ENCODE peak calls at places on chromosomes 6 and 20, in five cellular contexts. I is colonic mucosa, V is uterus, L is HCT116, H is lower leg skin. K is an unnamed sample.

GRCh38 chr6:42407379-42407778 is 44.3 kb downstream of the TRERF1 start:
- DNase-seq in I (no peak), V (no peak), L (no peak), H (no peak), K (no peak)

GRCh38 chr6:154766288-154766687 is 33.1 kb downstream of the SCAF8 start:
- DNase-seq in I (no peak), V (no peak), L (no peak), H (no peak), K (no peak)

GRCh38 chr6:151485616-151486015 is 8.2 kb upstream of the CCDC170 start:
- DNase-seq in I (no peak), V (no peak), L (no peak), H (no peak), K (no peak)

GRCh38 chr20:14009206-14009605 is 13.9 kb downstream of the MACROD2 start:
- DNase-seq in I (no peak), V (no peak), L (no peak), H (no peak), K (no peak)

GRCh38 chr6:149366237-149366921 is 33.7 kb upstream of the SUMO4 start:
- DNase-seq in I (no peak), V (no peak), L (no peak), H (no peak), K (no peak)

GRCh38 chr6:111367393-111368088 is 115.5 kb downstream of the REV3L start:
- DNase-seq in I (no peak), V (no peak), L (no peak), H (no peak), K (no peak)

GRCh38 chr6:123042412-123042811 is 46.4 kb downstream of the CLVS2 start:
- DNase-seq in I (no peak), V (no peak), L (no peak), H (no peak), K (no peak)

GRCh38 chr6:149033454-149034241 is 283.9 kb upstream of the TAB2 start:
- DNase-seq in I (no peak), V (no peak), L (no peak), H (no peak), K (no peak)

GRCh38 chr20:845226-845868 is 11.8 kb downstream of the FAM110A start:
- DNase-seq in I (no peak), V (no peak), L (no peak), H (no peak), K (no peak)

GRCh38 chr6:109894181-109894580 is 83.9 kb upstream of the GPR6 start:
- DNase-seq in I (no peak), V (no peak), L (no peak), H (no peak), K (no peak)

GRCh38 chr6:166627875-166628849 is 1.1 kb upstream of the RPS6KA2 start:
- DNase-seq in I (peak), V (peak), L (no peak), H (peak), K (no peak)

GRCh38 chr6:27568226-27568889 is 95.5 kb upstream of the ZNF184 start:
- DNase-seq in I (no peak), V (no peak), L (no peak), H (no peak), K (no peak)

GRCh38 chr6:8157839-8158238 is 55.5 kb upstream of the EEF1E1 start:
- DNase-seq in I (peak), V (no peak), L (no peak), H (no peak), K (no peak)

GRCh38 chr6:30116724-30117123 is 3.8 kb upstream of the TRIM31 start:
- DNase-seq in I (no peak), V (no peak), L (no peak), H (no peak), K (no peak)
- TF ChIP-seq CTCF in I (no peak), V (no peak), L (no peak), H (no peak), K (no peak)

GRCh38 chr6:41023114-41023513 is 15.9 kb downstream of the UNC5CL start:
- DNase-seq in I (no peak), V (no peak), L (no peak), H (no peak), K (no peak)

GRCh38 chr6:41017663-41018062 is 21.4 kb downstream of the UNC5CL start:
- DNase-seq in I (no peak), V (no peak), L (no peak), H (no peak), K (no peak)

GRCh38 chr6:41025966-41026365 is 13.1 kb downstream of the UNC5CL start:
- DNase-seq in I (no peak), V (no peak), L (no peak), H (no peak), K (no peak)

GRCh38 chr6:41022294-41022693 is 16.7 kb downstream of the UNC5CL start:
- DNase-seq in I (no peak), V (no peak), L (no peak), H (no peak), K (no peak)

DNA sequence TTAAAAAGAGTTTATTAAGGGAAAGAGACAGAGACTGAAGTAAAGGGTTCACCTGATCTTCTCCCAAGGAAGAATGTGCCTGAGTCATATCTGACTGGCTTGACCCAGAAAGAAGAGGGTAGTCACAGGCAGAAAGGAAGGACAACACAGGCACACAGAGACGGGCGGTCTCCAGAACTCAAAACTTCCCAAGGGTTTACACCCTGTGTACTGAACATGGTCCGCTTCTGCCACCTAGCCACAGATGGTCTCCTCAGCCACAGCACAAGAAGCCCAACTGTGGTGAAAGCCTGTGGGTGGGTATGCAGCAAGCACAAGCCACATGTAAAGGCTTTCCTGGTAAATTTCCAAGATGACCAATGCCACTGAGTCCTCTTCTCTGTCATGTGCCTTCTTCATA is 17.2 kb downstream of the UNC5CL start:
- DNase-seq in I (no peak), V (no peak), L (no peak), H (no peak), K (no peak)
- TF ChIP-seq CTCF in I (no peak), V (no peak), L (peak), H (no peak), K (peak)

GRCh38 chr20:45548410-45548809 is 1.2 kb upstream of the EPPIN start:
- DNase-seq in I (no peak), V (no peak), L (no peak), H (no peak), K (no peak)

GRCh38 chr20:45545351-45545750 is 1.9 kb downstream of the EPPIN start:
- DNase-seq in I (no peak), V (no peak), L (no peak), H (no peak), K (no peak)

GRCh38 chr20:45547206-45547770 is at the start of gene EPPIN:
- DNase-seq in I (no peak), V (no peak), L (no peak), H (no peak), K (no peak)

GRCh38 chr20:45550765-45551164 is 3.6 kb upstream of the EPPIN start:
- DNase-seq in I (no peak), V (no peak), L (no peak), H (no peak), K (no peak)

GRCh38 chr20:45545754-45546453 is 1.3 kb downstream of the EPPIN start:
- DNase-seq in I (no peak), V (no peak), L (peak), H (no peak), K (no peak)
- TF ChIP-seq CTCF in I (no peak), V (no peak), L (peak), H (no peak), K (peak)

GRCh38 chr20:25299801-25300200 is 51.9 kb downstream of the PYGB start:
- DNase-seq in I (no peak), V (no peak), L (no peak), H (no peak), K (no peak)
- TF ChIP-seq CTCF in I (no peak), V (no peak), L (no peak), H (no peak), K (no peak)

DNA sequence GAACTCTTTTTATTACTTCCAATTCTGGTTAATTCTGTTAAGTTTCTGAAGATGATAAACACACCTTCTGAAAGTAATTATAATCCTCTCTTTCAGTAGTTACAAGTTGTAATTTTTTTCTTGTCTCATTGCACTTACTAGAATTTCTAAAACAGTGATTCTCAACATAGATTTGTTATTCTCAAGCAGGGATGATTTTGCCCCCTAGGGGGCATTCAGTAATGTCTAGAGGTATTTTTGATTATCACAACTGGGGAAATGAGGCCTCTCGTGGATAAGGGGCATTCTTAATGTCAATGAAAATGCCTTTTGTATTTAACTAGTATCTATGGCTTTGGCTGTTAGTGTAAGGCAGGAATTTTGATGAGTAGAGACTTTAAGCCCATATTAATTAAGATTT is 39.4 kb upstream of the MAFB start:
- DNase-seq in I (no peak), V (no peak), L (no peak), H (no peak), K (no peak)
- TF ChIP-seq CTCF in I (no peak), V (no peak), L (peak), H (no peak), K (no peak)

GRCh38 chr20:4563534-4563933 is 158.2 kb upstream of the PRND start:
- DNase-seq in I (no peak), V (no peak), L (no peak), H (no peak), K (no peak)
- TF ChIP-seq CTCF in I (no peak), V (no peak), L (no peak), H (no peak), K (peak)

GRCh38 chr6:24284006-24284405 is 73.9 kb downstream of the DCDC2 start:
- DNase-seq in I (no peak), V (no peak), L (no peak), H (no peak), K (no peak)

GRCh38 chr6:24287239-24287638 is 70.6 kb downstream of the DCDC2 start:
- DNase-seq in I (no peak), V (no peak), L (no peak), H (no peak), K (no peak)

GRCh38 chr6:24283043-24283985 is 74.5 kb downstream of the DCDC2 start:
- DNase-seq in I (peak), V (peak), L (peak), H (peak), K (no peak)
- TF ChIP-seq CTCF in I (peak), V (no peak), L (peak), H (no peak), K (peak)

GRCh38 chr20:24208652-24209051 is 220.1 kb upstream of the GGTLC1 start:
- DNase-seq in I (no peak), V (no peak), L (no peak), H (no peak), K (no peak)
- TF ChIP-seq CTCF in I (no peak), V (no peak), L (no peak), H (no peak), K (peak)